ENCODE peak calls at places on chromosomes 4 and X, in five cellular contexts. C is stimulated activated CD4-positive, alpha-beta T cell treated with anti-CD3 and anti-CD28 coated beads, Interleukin-1b, Interleukin-23, amount 100 ng/mL, for 1 hour; A is iPS-NIHi11; R is fibroblast of mammary gland; F is GM13977. D is an unnamed sample.

GRCh38 chr4:172726001-172726423 is 442.6 kb upstream of the GALNT7 start:
- DNase-seq in C (no peak), A (no peak), R (no peak), F (no peak), D (peak; percentile 5)

GRCh38 chr4:56990109-56990508 is 11.4 kb downstream of the POLR2B start:
- DNase-seq in C (no peak), A (no peak), R (peak; percentile 67), F (no peak), D (peak; percentile 76)

GRCh38 chr4:76634239-76634638 is 199.2 kb downstream of the SHROOM3 start:
- DNase-seq in C (no peak), A (no peak), R (peak; percentile 59), F (no peak), D (peak; percentile 82)

GRCh38 chrX:135086197-135086854 is 34.0 kb downstream of the ETDB start:
- DNase-seq in C (no peak), A (peak; percentile 49), R (peak; percentile 71), F (peak; percentile 46), D (peak; percentile 73)

GRCh38 chr4:173489514-173489913 is 40.5 kb downstream of the HAND2 start:
- DNase-seq in C (no peak), A (no peak), R (peak; percentile 85), F (no peak), D (peak; percentile 97)

GRCh38 chrX:44002569-44002968 is 29.4 kb upstream of the NDP start:
- DNase-seq in C (no peak), A (no peak), R (peak; percentile 8), F (no peak), D (no peak)

GRCh38 chrX:131288738-131289511 is at the start of gene IGSF1:
- DNase-seq in C (no peak), A (peak; percentile 72), R (peak; percentile 10), F (no peak), D (no peak)

GRCh38 chrX:130055103-130055502 is 55.2 kb downstream of the ELF4 start:
- DNase-seq in C (no peak), A (no peak), R (peak; percentile 35), F (no peak), D (peak; percentile 32)

GRCh38 chr4:147108409-147108808 is 162.7 kb upstream of the TTC29 start:
- DNase-seq in C (no peak), A (no peak), R (peak; percentile 63), F (no peak), D (peak; percentile 22)

GRCh38 chrX:45758319-45758718 is 557.6 kb upstream of the DIPK2B start:
- DNase-seq in C (no peak), A (no peak), R (peak; percentile 91), F (no peak), D (peak; percentile 94)

D was measured in amniotic epithelial cell.